ENCODE peak calls at places on chromosomes 5 and 9, in nine cellular contexts. One of them, this sample, is unnamed.

GRCh38 chr9:114465906-114466900 is 39.1 kb downstream of the WHRN start:
- DNase-seq in CD8-positive, alpha-beta memory T cell: no peak
- DNase-seq in heart left ventricle: no peak
- DNase-seq in left ventricle myocardium superior: no peak
- DNase-seq in neural crest cell: no peak
- DNase-seq in pons: no peak
- DNase-seq in activated CD8-positive, alpha-beta memory T cell treated with anti-CD3 and anti-CD28 coated beads, Interleukin-2, amount 50 U/mL, for 48 hours: peak
- DNase-seq in GM04504: no peak
- DNase-seq in ACHN: no peak
- DNase-seq in this sample: no peak

GRCh38 chr9:124110307-124110915 is 98.8 kb downstream of the LHX2 start:
- DNase-seq in heart left ventricle: peak
- DNase-seq in left ventricle myocardium superior: peak
- DNase-seq in neural crest cell: peak
- DNase-seq in GM04504: peak
- DNase-seq in CD8-positive, alpha-beta memory T cell: peak
- DNase-seq in ACHN: peak
- DNase-seq in activated CD8-positive, alpha-beta memory T cell treated with anti-CD3 and anti-CD28 coated beads, Interleukin-2, amount 50 U/mL, for 48 hours: peak
- DNase-seq in pons: peak
- DNase-seq in this sample: no peak

GRCh38 chr9:6471231-6471630 is 58.2 kb downstream of the UHRF2 start:
- DNase-seq in heart left ventricle: no peak
- DNase-seq in left ventricle myocardium superior: no peak
- DNase-seq in GM04504: no peak
- DNase-seq in neural crest cell: no peak
- DNase-seq in pons: no peak
- DNase-seq in CD8-positive, alpha-beta memory T cell: no peak
- DNase-seq in ACHN: no peak
- DNase-seq in activated CD8-positive, alpha-beta memory T cell treated with anti-CD3 and anti-CD28 coated beads, Interleukin-2, amount 50 U/mL, for 48 hours: no peak
- DNase-seq in this sample: no peak

GRCh38 chr9:110578896-110579752 is at the start of gene SVEP1:
- DNase-seq in pons: peak
- DNase-seq in CD8-positive, alpha-beta memory T cell: no peak
- DNase-seq in neural crest cell: peak
- DNase-seq in GM04504: no peak
- DNase-seq in heart left ventricle: peak
- DNase-seq in activated CD8-positive, alpha-beta memory T cell treated with anti-CD3 and anti-CD28 coated beads, Interleukin-2, amount 50 U/mL, for 48 hours: no peak
- DNase-seq in ACHN: no peak
- DNase-seq in left ventricle myocardium superior: peak
- DNase-seq in this sample: no peak

GRCh38 chr9:127119319-127119709 is 3.1 kb downstream of the ANGPTL2 start:
- DNase-seq in CD8-positive, alpha-beta memory T cell: no peak
- DNase-seq in activated CD8-positive, alpha-beta memory T cell treated with anti-CD3 and anti-CD28 coated beads, Interleukin-2, amount 50 U/mL, for 48 hours: no peak
- DNase-seq in left ventricle myocardium superior: no peak
- DNase-seq in neural crest cell: no peak
- DNase-seq in pons: no peak
- DNase-seq in ACHN: no peak
- DNase-seq in heart left ventricle: no peak
- DNase-seq in GM04504: no peak
- DNase-seq in this sample: no peak

GRCh38 chr5:96066386-96066719 is 104.7 kb upstream of the ELL2 start:
- DNase-seq in pons: no peak
- DNase-seq in CD8-positive, alpha-beta memory T cell: no peak
- DNase-seq in heart left ventricle: no peak
- DNase-seq in left ventricle myocardium superior: no peak
- DNase-seq in neural crest cell: no peak
- DNase-seq in ACHN: no peak
- DNase-seq in GM04504: no peak
- DNase-seq in activated CD8-positive, alpha-beta memory T cell treated with anti-CD3 and anti-CD28 coated beads, Interleukin-2, amount 50 U/mL, for 48 hours: no peak
- DNase-seq in this sample: no peak

GRCh38 chr9:113467183-113467582 is 3.7 kb downstream of the RGS3 start:
- DNase-seq in GM04504: no peak
- DNase-seq in left ventricle myocardium superior: no peak
- DNase-seq in neural crest cell: no peak
- DNase-seq in CD8-positive, alpha-beta memory T cell: no peak
- DNase-seq in ACHN: no peak
- DNase-seq in activated CD8-positive, alpha-beta memory T cell treated with anti-CD3 and anti-CD28 coated beads, Interleukin-2, amount 50 U/mL, for 48 hours: no peak
- DNase-seq in pons: no peak
- DNase-seq in heart left ventricle: no peak
- DNase-seq in this sample: no peak

GRCh38 chr5:131252824-131253171 is 11.1 kb upstream of the CDC42SE2 start:
- DNase-seq in heart left ventricle: peak
- DNase-seq in pons: peak
- DNase-seq in left ventricle myocardium superior: peak
- DNase-seq in neural crest cell: no peak
- DNase-seq in activated CD8-positive, alpha-beta memory T cell treated with anti-CD3 and anti-CD28 coated beads, Interleukin-2, amount 50 U/mL, for 48 hours: peak
- DNase-seq in ACHN: no peak
- DNase-seq in GM04504: no peak
- DNase-seq in CD8-positive, alpha-beta memory T cell: peak
- DNase-seq in this sample: peak

GRCh38 chr5:170534177-170534576 is 30.4 kb downstream of the KCNIP1 start:
- DNase-seq in GM04504: no peak
- DNase-seq in activated CD8-positive, alpha-beta memory T cell treated with anti-CD3 and anti-CD28 coated beads, Interleukin-2, amount 50 U/mL, for 48 hours: peak
- DNase-seq in CD8-positive, alpha-beta memory T cell: no peak
- DNase-seq in neural crest cell: no peak
- DNase-seq in pons: no peak
- DNase-seq in ACHN: no peak
- DNase-seq in heart left ventricle: no peak
- DNase-seq in left ventricle myocardium superior: no peak
- DNase-seq in this sample: no peak

GRCh38 chr5:41856644-41857491 is 13.4 kb downstream of the OXCT1 start:
- DNase-seq in neural crest cell: peak
- DNase-seq in ACHN: peak
- DNase-seq in activated CD8-positive, alpha-beta memory T cell treated with anti-CD3 and anti-CD28 coated beads, Interleukin-2, amount 50 U/mL, for 48 hours: no peak
- DNase-seq in left ventricle myocardium superior: no peak
- DNase-seq in GM04504: no peak
- DNase-seq in heart left ventricle: peak
- DNase-seq in pons: peak
- DNase-seq in CD8-positive, alpha-beta memory T cell: peak
- DNase-seq in this sample: no peak

GRCh38 chr5:113971454-113971853 is 390.4 kb upstream of the KCNN2 start:
- DNase-seq in left ventricle myocardium superior: no peak
- DNase-seq in activated CD8-positive, alpha-beta memory T cell treated with anti-CD3 and anti-CD28 coated beads, Interleukin-2, amount 50 U/mL, for 48 hours: no peak
- DNase-seq in ACHN: no peak
- DNase-seq in pons: no peak
- DNase-seq in GM04504: no peak
- DNase-seq in neural crest cell: no peak
- DNase-seq in CD8-positive, alpha-beta memory T cell: no peak
- DNase-seq in heart left ventricle: no peak
- DNase-seq in this sample: no peak

GRCh38 chr9:90219548-90220118 is 423.0 kb downstream of the DIRAS2 start:
- DNase-seq in neural crest cell: no peak
- DNase-seq in GM04504: no peak
- DNase-seq in pons: no peak
- DNase-seq in CD8-positive, alpha-beta memory T cell: peak
- DNase-seq in left ventricle myocardium superior: peak
- DNase-seq in ACHN: no peak
- DNase-seq in activated CD8-positive, alpha-beta memory T cell treated with anti-CD3 and anti-CD28 coated beads, Interleukin-2, amount 50 U/mL, for 48 hours: peak
- DNase-seq in heart left ventricle: no peak
- DNase-seq in this sample: no peak

GRCh38 chr9:133235549-133236222 is 26.6 kb upstream of the OBP2B start:
- DNase-seq in activated CD8-positive, alpha-beta memory T cell treated with anti-CD3 and anti-CD28 coated beads, Interleukin-2, amount 50 U/mL, for 48 hours: no peak
- DNase-seq in GM04504: no peak
- DNase-seq in left ventricle myocardium superior: no peak
- DNase-seq in heart left ventricle: no peak
- DNase-seq in CD8-positive, alpha-beta memory T cell: no peak
- DNase-seq in ACHN: no peak
- DNase-seq in pons: no peak
- DNase-seq in neural crest cell: no peak
- DNase-seq in this sample: no peak

GRCh38 chr5:172458956-172459355 is 4.6 kb upstream of the SH3PXD2B start:
- DNase-seq in left ventricle myocardium superior: no peak
- DNase-seq in neural crest cell: no peak
- DNase-seq in GM04504: no peak
- DNase-seq in pons: no peak
- DNase-seq in CD8-positive, alpha-beta memory T cell: no peak
- DNase-seq in ACHN: no peak
- DNase-seq in heart left ventricle: no peak
- DNase-seq in activated CD8-positive, alpha-beta memory T cell treated with anti-CD3 and anti-CD28 coated beads, Interleukin-2, amount 50 U/mL, for 48 hours: no peak
- DNase-seq in this sample: no peak

GRCh38 chr5:19928556-19929421 is 59.2 kb downstream of the CDH18 start:
- DNase-seq in heart left ventricle: no peak
- DNase-seq in pons: peak
- DNase-seq in CD8-positive, alpha-beta memory T cell: no peak
- DNase-seq in neural crest cell: no peak
- DNase-seq in GM04504: no peak
- DNase-seq in activated CD8-positive, alpha-beta memory T cell treated with anti-CD3 and anti-CD28 coated beads, Interleukin-2, amount 50 U/mL, for 48 hours: no peak
- DNase-seq in left ventricle myocardium superior: no peak
- DNase-seq in ACHN: peak
- DNase-seq in this sample: no peak

GRCh38 chr9:36401179-36401740 is 1.2 kb upstream of the RNF38 start:
- DNase-seq in GM04504: peak
- DNase-seq in left ventricle myocardium superior: no peak
- DNase-seq in pons: peak
- DNase-seq in heart left ventricle: no peak
- DNase-seq in neural crest cell: no peak
- DNase-seq in CD8-positive, alpha-beta memory T cell: no peak
- DNase-seq in ACHN: peak
- DNase-seq in activated CD8-positive, alpha-beta memory T cell treated with anti-CD3 and anti-CD28 coated beads, Interleukin-2, amount 50 U/mL, for 48 hours: no peak
- DNase-seq in this sample: no peak

GRCh38 chr9:134243778-134244467 is 79.6 kb upstream of the RNU6ATAC start:
- DNase-seq in ACHN: no peak
- DNase-seq in left ventricle myocardium superior: no peak
- DNase-seq in GM04504: peak
- DNase-seq in neural crest cell: no peak
- DNase-seq in pons: peak
- DNase-seq in CD8-positive, alpha-beta memory T cell: peak
- DNase-seq in activated CD8-positive, alpha-beta memory T cell treated with anti-CD3 and anti-CD28 coated beads, Interleukin-2, amount 50 U/mL, for 48 hours: no peak
- DNase-seq in heart left ventricle: no peak
- DNase-seq in this sample: peak

GRCh38 chr5:64312496-64312895 is 146.9 kb downstream of the RNF180 start:
- DNase-seq in ACHN: no peak
- DNase-seq in CD8-positive, alpha-beta memory T cell: no peak
- DNase-seq in pons: no peak
- DNase-seq in heart left ventricle: no peak
- DNase-seq in GM04504: no peak
- DNase-seq in left ventricle myocardium superior: no peak
- DNase-seq in activated CD8-positive, alpha-beta memory T cell treated with anti-CD3 and anti-CD28 coated beads, Interleukin-2, amount 50 U/mL, for 48 hours: no peak
- DNase-seq in neural crest cell: no peak
- DNase-seq in this sample: no peak